ENCODE peak calls at places on chromosomes 3 and 15, in nine cellular contexts. T is hepatocyte; Q is CD8-positive, alpha-beta T cell; O is colonic mucosa; M is fibroblast of lung; J is IMR-90; X is adrenal gland; K is transverse colon; A is tibial nerve. B is an unnamed sample. For H3K36me3, the result is how much of the 10 kb centered on the place peaks cover.

GRCh38 chr15:87743557-87743956 is 513.0 kb downstream of the NTRK3 start:
- DNase-seq in T (no peak), M (no peak), O (no peak), J (peak), Q (no peak), K (no peak), X (no peak), A (no peak), B (no peak)

GRCh38 chr3:128447561-128448013 is 19.1 kb downstream of the DNAJB8 start:
- DNase-seq in K (no peak), J (no peak), A (no peak), T (no peak), M (no peak), O (no peak), Q (no peak), X (no peak), B (no peak)

GRCh38 chr3:131107637-131108433 is 81.2 kb downstream of the NEK11 start:
- DNase-seq in K (no peak), O (no peak), A (no peak), X (no peak), Q (no peak), J (no peak), T (no peak), M (peak), B (peak)

GRCh38 chr3:106794442-106794841 is 582.8 kb upstream of the CCDC54 start:
- DNase-seq in X (no peak), K (no peak), J (peak), A (no peak), Q (no peak), T (no peak), M (peak), O (no peak), B (no peak)

GRCh38 chr15:37134699-37135131 is 34.4 kb upstream of the MEIS2 start:
- DNase-seq in K (no peak), A (no peak), J (peak), X (no peak), O (no peak), Q (no peak), M (peak), T (peak), B (peak)

GRCh38 chr15:67146875-67147381 is 81.5 kb downstream of the SMAD3 start:
- DNase-seq in A (no peak), Q (no peak), K (peak), O (peak), M (peak), X (no peak), T (peak), J (peak), B (peak)

GRCh38 chr15:74316116-74316515 is 51.3 kb downstream of the CYP11A1 start:
- DNase-seq in K (no peak), J (no peak), M (peak), O (no peak), T (no peak), A (no peak), X (no peak), Q (no peak), B (no peak)

GRCh38 chr15:56586206-56586605 is 121.3 kb upstream of the MNS1 start:
- DNase-seq in X (no peak), M (no peak), Q (no peak), J (no peak), K (no peak), A (no peak), T (no peak), O (no peak), B (no peak)

GRCh38 chr15:28998511-28998910 is 112.7 kb downstream of the APBA2 start:
- DNase-seq in K (no peak), T (no peak), O (no peak), X (no peak), J (no peak), M (no peak), Q (no peak), A (no peak), B (no peak)

GRCh38 chr3:50299929-50300680 is 900 bp upstream of the HYAL3 start:
- DNase-seq in M (peak), Q (no peak), A (no peak), K (no peak), J (peak), X (no peak), T (no peak), O (peak), B (peak)

GRCh38 chr3:150038830-150039229 is 68.1 kb upstream of the PFN2 start:
- DNase-seq in T (no peak), X (no peak), J (no peak), K (no peak), Q (no peak), M (no peak), O (no peak), A (no peak), B (no peak)

GRCh38 chr3:141021261-141021660 is 29.9 kb upstream of the SPSB4 start:
- DNase-seq in O (no peak), A (no peak), X (no peak), J (no peak), Q (no peak), M (peak), K (no peak), T (no peak), B (no peak)

GRCh38 chr3:146746190-146746589 is 141.0 kb upstream of the PLSCR5 start:
- DNase-seq in M (peak), A (no peak), O (no peak), T (no peak), Q (no peak), J (peak), K (no peak), X (no peak), B (peak)

GRCh38 chr3:27714692-27715453 is 7.2 kb downstream of the EOMES start:
- DNase-seq in M (no peak), K (peak), J (no peak), Q (no peak), T (peak), X (no peak), A (no peak), O (peak), B (no peak)

GRCh38 chr3:192212979-192213378 is 514.4 kb downstream of the FGF12 start:
- DNase-seq in M (no peak), T (no peak), A (no peak), K (no peak), O (no peak), Q (no peak), J (no peak), X (no peak), B (no peak)

GRCh38 chr3:183278479-183279088 is 25.5 kb downstream of the B3GNT5 start:
- DNase-seq in A (no peak), K (no peak), Q (no peak), J (no peak), M (no peak), O (no peak), X (no peak), T (no peak), B (peak)

GRCh38 chr3:61646851-61647525 is 85.6 kb downstream of the PTPRG start:
- DNase-seq in O (no peak), X (no peak), K (no peak), Q (no peak), T (no peak), A (no peak), M (no peak), J (peak), B (no peak)

GRCh38 chr3:69560818-69561217 is 174.9 kb upstream of the FRMD4B start:
- DNase-seq in O (no peak), Q (no peak), T (no peak), K (no peak), M (no peak), J (no peak), A (no peak), X (no peak), B (peak)

GRCh38 chr15:58771621-58772235 is 626 bp downstream of the MINDY2 start:
- DNase-seq in J (no peak), X (peak), Q (peak), O (peak), K (peak), M (no peak), T (peak), A (no peak), B (peak)

GRCh38 chr15:58773024-58773423 is 1.9 kb downstream of the MINDY2 start:
- DNase-seq in Q (no peak), M (no peak), K (no peak), A (no peak), O (no peak), X (no peak), T (no peak), J (no peak), B (no peak)

GRCh38 chr15:58766290-58766689 is 4.8 kb upstream of the MINDY2 start:
- DNase-seq in K (peak), J (no peak), X (no peak), T (no peak), Q (no peak), M (no peak), O (no peak), A (no peak), B (no peak)

GRCh38 chr15:58770857-58771620 is at the start of gene MINDY2:
- DNase-seq in O (peak), X (peak), Q (peak), K (peak), T (peak), J (peak), A (peak), M (peak), B (peak)

DNA sequence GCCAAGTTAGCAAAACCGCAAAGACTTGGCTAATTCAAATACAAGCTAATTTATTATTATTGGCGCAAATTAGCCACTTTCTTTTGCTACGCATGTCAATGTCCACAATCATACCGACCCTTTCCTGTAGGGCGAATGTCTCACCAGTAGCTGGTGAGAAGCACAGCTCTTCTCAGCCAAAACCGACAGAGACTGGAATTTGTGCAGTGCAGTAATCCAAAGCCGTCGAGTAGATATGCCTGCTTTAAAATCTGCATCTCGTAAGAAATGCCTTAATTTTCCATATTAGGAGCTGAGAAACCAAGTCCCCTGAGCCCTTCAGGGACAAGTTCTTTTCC is 614 bp upstream of the MINDY2 start:
- DNase-seq in M (peak), X (no peak), K (peak), A (no peak), T (peak), O (no peak), Q (no peak), J (peak), B (no peak)
- TF ChIP-seq CTCF in M (peak), X (peak), K (no peak), A (no peak), T (no peak), O (no peak), Q (no peak), J (no peak), B (no peak)

DNA sequence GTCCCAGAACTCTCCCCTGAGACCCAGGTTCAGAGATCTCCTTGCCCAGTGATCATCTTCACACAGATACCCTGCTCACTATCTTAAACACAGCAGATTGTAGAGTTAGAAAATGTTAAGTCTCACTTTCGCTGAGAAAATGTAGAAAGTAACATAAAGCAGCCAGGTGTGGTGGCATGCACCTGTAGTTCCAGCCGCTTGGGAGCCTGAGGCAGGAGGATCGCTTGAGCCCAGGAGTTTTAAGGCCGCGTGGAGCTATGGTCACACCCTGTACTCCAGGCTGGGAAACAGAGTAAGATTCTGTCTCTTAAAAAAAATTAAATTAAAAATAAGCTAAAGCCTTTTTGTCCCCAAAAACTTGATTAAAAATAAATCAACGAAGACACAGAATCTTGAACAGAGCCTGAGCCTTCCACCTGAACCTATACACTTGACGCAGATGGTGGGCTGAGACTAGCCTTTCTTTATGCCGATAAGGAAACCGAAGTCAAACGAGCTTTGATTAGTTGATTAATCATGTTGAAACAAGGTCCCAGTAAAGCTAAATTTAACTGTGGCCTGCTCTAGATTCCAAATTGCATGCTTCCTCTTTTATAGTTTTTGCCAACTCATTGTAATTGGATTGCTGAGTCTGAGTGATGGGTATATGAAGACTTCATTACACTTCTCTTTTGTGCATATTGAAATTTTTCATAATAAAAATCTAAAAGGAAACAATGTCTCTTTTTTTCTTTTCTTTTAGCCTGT is 31.3 kb upstream of the BLM start:
- DNase-seq in K (no peak), O (no peak), A (no peak), M (no peak), J (no peak), T (no peak), X (no peak), Q (no peak), B (no peak)
- H3K4me3 ChIP-seq in K (no peak), O (no peak), A (no peak), M (no peak), J (no peak), T (no peak), X (no peak), Q (no peak), B (no peak)

DNA sequence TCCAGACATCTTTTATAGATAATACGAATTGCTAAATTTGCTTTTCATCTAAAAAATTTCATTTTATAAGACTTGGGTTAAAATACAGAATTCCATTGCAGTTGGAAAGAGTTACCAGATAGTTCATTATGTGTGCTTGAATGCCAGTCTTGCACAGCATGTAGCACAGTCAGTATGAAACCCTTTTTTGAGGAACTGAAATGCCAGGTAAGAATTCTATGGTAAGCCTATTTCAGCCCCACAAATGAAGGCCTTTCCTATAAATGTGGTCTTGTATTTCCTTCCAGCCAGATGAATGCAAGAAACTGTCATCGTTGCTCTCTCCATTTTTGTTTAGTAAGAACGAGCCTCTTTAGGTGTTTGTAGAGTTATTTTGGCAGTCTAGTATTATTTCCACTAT is 177.5 kb downstream of the GHSR start:
- DNase-seq in T (no peak), O (no peak), A (no peak), X (no peak), M (no peak), Q (no peak), J (no peak), K (no peak), B (no peak)
- H3K36me3 ChIP-seq in T (under half), O (under half), A (under half), X (under half), M (under half), Q (under half), J (under half), K (under half), B (under half)

GRCh38 chr3:46448721-46449120 is 16.0 kb downstream of the LTF start:
- DNase-seq in T (no peak), X (no peak), J (no peak), M (no peak), O (no peak), A (no peak), Q (no peak), K (no peak), B (no peak)

GRCh38 chr3:46447535-46447934 is 17.2 kb downstream of the LTF start:
- DNase-seq in J (no peak), A (no peak), Q (no peak), X (no peak), O (no peak), T (no peak), M (no peak), K (no peak), B (no peak)

GRCh38 chr3:46440531-46441294 is 24.0 kb downstream of the LTF start:
- DNase-seq in X (no peak), Q (peak), M (peak), K (peak), J (no peak), O (no peak), A (no peak), T (no peak), B (no peak)

GRCh38 chr3:46438831-46439230 is 25.9 kb downstream of the LTF start:
- DNase-seq in Q (no peak), K (no peak), M (no peak), T (no peak), O (no peak), J (no peak), X (no peak), A (no peak), B (no peak)

DNA sequence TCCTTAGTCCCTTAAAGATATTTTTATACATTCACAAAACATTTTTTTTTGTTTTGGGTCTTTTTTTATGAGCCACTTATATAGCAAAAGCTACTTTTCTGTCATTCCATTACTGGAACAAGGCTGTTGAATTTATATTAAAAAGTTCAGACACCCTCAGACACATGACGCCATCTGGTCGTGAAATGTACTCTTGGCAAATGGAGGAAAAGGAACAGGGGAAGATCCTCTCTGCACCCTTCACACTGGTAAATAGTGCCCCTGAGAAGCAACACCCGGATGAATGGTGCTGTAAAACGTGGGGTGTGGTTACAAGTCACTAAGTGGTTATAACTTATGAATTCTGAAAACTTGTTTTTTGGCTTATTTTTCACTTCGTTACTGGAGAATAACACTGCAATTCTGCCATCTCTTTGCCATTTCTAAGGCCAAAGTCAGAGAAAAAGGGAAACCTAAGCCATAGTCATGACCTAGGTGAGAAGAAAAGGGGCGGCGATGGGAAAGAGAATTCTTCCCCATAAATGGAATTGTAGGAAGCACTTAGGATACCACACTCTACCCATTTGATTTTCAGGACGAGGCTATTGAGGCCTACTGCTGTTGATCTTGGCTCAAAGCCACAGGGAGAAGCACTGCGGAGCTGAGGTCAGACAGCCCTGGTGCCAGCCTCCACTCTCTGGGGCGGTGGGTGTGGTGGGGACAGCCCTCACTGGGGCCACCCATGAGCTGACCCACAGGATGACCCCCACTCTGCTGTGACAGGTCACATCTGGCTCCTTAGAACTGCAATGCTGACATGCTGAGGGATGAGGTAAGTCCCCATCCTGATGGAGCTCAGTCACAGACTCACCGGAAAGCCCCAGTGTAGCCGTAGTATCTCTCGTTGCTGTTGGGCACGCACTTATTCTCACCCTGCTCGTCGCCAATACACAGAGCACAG is 21.8 kb downstream of the LTF start:
- DNase-seq in J (no peak), A (no peak), X (no peak), O (peak), Q (no peak), M (peak), K (peak), T (peak), B (no peak)
- TF ChIP-seq CTCF in J (no peak), A (peak), X (peak), O (no peak), Q (no peak), M (peak), K (peak), T (peak), B (no peak)

GRCh38 chr15:60392601-60392985 is 5.2 kb downstream of the ANXA2 start:
- DNase-seq in K (peak), T (peak), X (no peak), A (no peak), M (peak), O (no peak), J (peak), Q (no peak), B (peak)

GRCh38 chr15:60389261-60390077 is 8.3 kb downstream of the ANXA2 start:
- DNase-seq in A (no peak), X (no peak), K (no peak), Q (no peak), O (no peak), J (no peak), T (no peak), M (peak), B (peak)

GRCh38 chr15:60391722-60392340 is 6.0 kb downstream of the ANXA2 start:
- DNase-seq in K (peak), J (no peak), X (no peak), A (no peak), M (no peak), O (no peak), Q (no peak), T (no peak), B (peak)

GRCh38 chr15:60390931-60391501 is 6.8 kb downstream of the ANXA2 start:
- DNase-seq in J (peak), Q (no peak), A (no peak), K (peak), O (peak), T (peak), M (peak), X (peak), B (peak)

DNA sequence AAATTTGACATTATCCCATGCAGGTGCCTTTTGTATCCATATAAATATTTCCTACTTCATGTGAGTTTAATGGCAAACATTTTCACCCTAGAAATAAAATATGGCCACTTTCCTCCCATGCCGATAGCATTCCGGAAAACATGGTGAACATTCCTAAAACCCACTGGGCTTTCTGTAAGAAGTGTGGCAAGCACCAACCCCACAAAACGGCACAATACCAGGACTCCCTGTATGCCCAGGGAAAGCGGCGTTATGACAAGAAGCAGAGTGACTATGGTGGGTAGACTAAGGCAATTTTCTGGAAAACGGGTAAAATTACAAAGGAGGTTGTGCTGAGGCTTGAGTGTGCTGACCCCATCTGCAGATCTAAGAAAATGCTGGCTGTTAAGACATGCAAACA is 7.6 kb downstream of the ANXA2 start:
- DNase-seq in J (no peak), M (peak), K (no peak), Q (no peak), T (no peak), O (no peak), A (no peak), X (no peak), B (peak)
- H3K4me3 ChIP-seq in J (no peak), M (peak), K (no peak), Q (no peak), T (no peak), O (no peak), A (no peak), X (no peak), B (no peak)

DNA sequence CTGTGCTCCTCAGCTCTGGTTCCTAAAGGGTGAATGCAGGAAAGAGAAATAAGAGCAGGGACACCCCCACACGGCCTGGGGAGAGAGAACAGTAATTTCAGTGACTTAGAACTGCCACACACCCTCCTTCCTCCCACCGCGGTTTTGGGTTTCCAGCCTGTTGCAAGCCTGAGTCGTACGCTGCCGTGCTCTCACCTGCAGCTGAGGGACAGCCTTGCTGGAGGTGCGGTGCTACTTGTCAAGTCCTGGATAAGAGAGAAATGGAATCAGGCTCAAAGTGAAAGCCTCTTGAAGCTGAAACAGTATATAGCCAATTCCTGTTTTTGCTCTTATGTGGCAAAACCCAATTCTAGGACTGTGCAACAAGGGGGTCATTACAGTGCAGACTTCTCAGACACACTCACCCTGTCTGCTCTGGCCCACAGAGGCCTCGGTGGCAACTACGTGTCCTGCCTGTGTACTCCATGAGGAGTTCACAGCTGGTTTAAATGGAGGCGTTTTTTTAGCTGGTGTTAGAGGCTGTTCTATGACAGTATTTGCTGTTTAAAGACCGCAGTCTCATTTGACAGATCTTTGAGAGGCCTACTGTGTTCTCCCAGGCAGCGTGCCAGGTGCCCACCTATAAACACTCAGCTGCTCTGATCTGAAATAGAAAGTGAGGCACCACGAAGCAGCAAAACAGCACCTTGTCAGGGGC is 42.9 kb downstream of the TBC1D2B start:
- DNase-seq in J (peak), A (no peak), T (no peak), O (no peak), Q (peak), X (no peak), K (peak), M (no peak), B (peak)
- H3K36me3 ChIP-seq in J (under half), A (under half), T (under half), O (under half), Q (under half), X (under half), K (under half), M (under half), B (under half)

B was measured in bronchial epithelial cell.